ENCODE peak calls at places on chromosomes 6 and 20, in ten cellular contexts. L, E, C, U, G, Y, X, F, S and M are unnamed samples.

GRCh38 chr6:158518196-158519127 is 41.4 kb upstream of the TMEM181 start:
- DNase-seq in L (peak; percentile 94), E (peak; percentile 85), C (no peak), U (peak; percentile 85), G (peak; percentile 56), Y (peak; percentile 88), X (peak; percentile 89), F (peak; percentile 37), S (peak; percentile 42), M (peak; percentile 60)

GRCh38 chr6:157537518-157537917 is 156.5 kb downstream of the ZDHHC14 start:
- DNase-seq in L (peak; percentile 18), E (no peak), C (no peak), U (peak; percentile 6), G (no peak), Y (peak; percentile 38), X (no peak), F (no peak), S (no peak), M (no peak)

GRCh38 chr6:15248451-15249370 is 2.8 kb downstream of the JARID2 start:
- DNase-seq in L (peak; percentile 100), E (peak; percentile 98), C (peak; percentile 78), U (peak; percentile 94), G (peak; percentile 93), Y (peak; percentile 98), X (peak; percentile 99), F (peak; percentile 97), S (peak; percentile 98), M (peak; percentile 79)

GRCh38 chr6:38586992-38587391 is 52.7 kb downstream of the BTBD9 start:
- DNase-seq in L (no peak), E (no peak), C (no peak), U (no peak), G (no peak), Y (no peak), X (no peak), F (no peak), S (no peak), M (no peak)

GRCh38 chr6:28263946-28264345 is 3.0 kb upstream of the ZSCAN26 start:
- DNase-seq in L (no peak), E (no peak), C (no peak), U (no peak), G (no peak), Y (peak; percentile 31), X (no peak), F (no peak), S (no peak), M (no peak)

GRCh38 chr6:129621252-129621651 is 88.7 kb downstream of the ARHGAP18 start:
- DNase-seq in L (peak; percentile 19), E (no peak), C (no peak), U (peak; percentile 17), G (no peak), Y (no peak), X (no peak), F (no peak), S (no peak), M (no peak)

GRCh38 chr6:32972353-32973143 is 4.2 kb downstream of the BRD2 start:
- DNase-seq in L (peak; percentile 75), E (peak; percentile 32), C (peak; percentile 49), U (no peak), G (peak; percentile 36), Y (peak; percentile 25), X (peak; percentile 57), F (peak; percentile 77), S (no peak), M (no peak)

GRCh38 chr20:59010321-59010994 is 3.4 kb upstream of the CTSZ start:
- DNase-seq in L (peak; percentile 25), E (peak; percentile 75), C (no peak), U (no peak), G (no peak), Y (no peak), X (no peak), F (no peak), S (no peak), M (no peak)

GRCh38 chr20:22339091-22339881 is 245.1 kb downstream of the FOXA2 start:
- DNase-seq in L (peak; percentile 92), E (peak; percentile 67), C (no peak), U (peak; percentile 3), G (peak; percentile 79), Y (peak; percentile 54), X (peak; percentile 73), F (peak; percentile 80), S (peak; percentile 21), M (peak; percentile 53)

GRCh38 chr6:158653577-158654354 is 3.9 kb downstream of the SYTL3 start:
- DNase-seq in L (no peak), E (peak; percentile 86), C (peak; percentile 45), U (no peak), G (peak; percentile 46), Y (no peak), X (no peak), F (no peak), S (no peak), M (no peak)

GRCh38 chr20:40189621-40190020 is 499.4 kb downstream of the MAFB start:
- DNase-seq in L (no peak), E (no peak), C (no peak), U (no peak), G (no peak), Y (peak; percentile 21), X (peak; percentile 45), F (no peak), S (no peak), M (no peak)

GRCh38 chr20:22387452-22387851 is 196.9 kb downstream of the FOXA2 start:
- DNase-seq in L (peak; percentile 40), E (no peak), C (no peak), U (no peak), G (no peak), Y (no peak), X (no peak), F (no peak), S (no peak), M (no peak)

GRCh38 chr6:130381459-130382380 is 15.9 kb downstream of the TMEM200A start:
- DNase-seq in L (no peak), E (no peak), C (no peak), U (no peak), G (no peak), Y (no peak), X (no peak), F (no peak), S (no peak), M (no peak)

GRCh38 chr6:111846511-111847409 is 26.5 kb downstream of the FYN start:
- DNase-seq in L (peak; percentile 52), E (no peak), C (no peak), U (no peak), G (no peak), Y (peak; percentile 39), X (peak; percentile 43), F (no peak), S (no peak), M (no peak)

GRCh38 chr20:38315290-38315966 is 11.5 kb downstream of the BPI start:
- DNase-seq in L (peak; percentile 9), E (peak; percentile 35), C (no peak), U (peak; percentile 44), G (no peak), Y (peak; percentile 74), X (peak; percentile 36), F (no peak), S (peak; percentile 46), M (no peak)

GRCh38 chr20:33423141-33423834 is 20.3 kb downstream of the SNTA1 start:
- DNase-seq in L (no peak), E (peak; percentile 81), C (no peak), U (peak; percentile 79), G (peak; percentile 90), Y (peak; percentile 96), X (peak; percentile 88), F (no peak), S (peak; percentile 67), M (peak; percentile 65)

GRCh38 chr6:3593161-3593560 is 136.3 kb upstream of the SLC22A23 start:
- DNase-seq in L (no peak), E (no peak), C (no peak), U (no peak), G (no peak), Y (no peak), X (no peak), F (no peak), S (no peak), M (no peak)

GRCh38 chr6:111871725-111872520 is 1.3 kb downstream of the FYN start:
- DNase-seq in L (peak; percentile 92), E (peak; percentile 68), C (no peak), U (peak; percentile 20), G (peak; percentile 45), Y (peak; percentile 66), X (peak; percentile 59), F (no peak), S (peak; percentile 32), M (no peak)

GRCh38 chr6:157226026-157226639 is 97.2 kb downstream of the TMEM242 start:
- DNase-seq in L (no peak), E (peak; percentile 75), C (no peak), U (peak; percentile 18), G (no peak), Y (no peak), X (peak; percentile 87), F (no peak), S (peak; percentile 72), M (no peak)

GRCh38 chr6:137155830-137156229 is 17.6 kb downstream of the IL22RA2 start:
- DNase-seq in L (peak; percentile 30), E (peak; percentile 54), C (no peak), U (peak; percentile 65), G (no peak), Y (peak; percentile 41), X (peak; percentile 64), F (no peak), S (no peak), M (peak; percentile 42)